ENCODE peak calls at places on chromosomes 6 and 20, in four cellular contexts. B is choroid plexus epithelial cell, G is cardiac fibroblast, Y is GM12865. O is an unnamed sample.

GRCh38 chr6:145704153-145704781 is 31.1 kb downstream of the EPM2A start:
- DNase-seq in B (peak; percentile 44), G (peak; percentile 44), Y (no peak), O (no peak)

GRCh38 chr20:10667077-10667401 is 6.8 kb downstream of the JAG1 start:
- DNase-seq in B (no peak), G (no peak), Y (no peak), O (no peak)

GRCh38 chr6:5259428-5259827 is 1.3 kb downstream of the LYRM4 start:
- DNase-seq in B (no peak), G (no peak), Y (no peak), O (no peak)

GRCh38 chr6:30749554-30750378 is 5.4 kb upstream of the IER3 start:
- DNase-seq in B (no peak), G (no peak), Y (no peak), O (no peak)

GRCh38 chr6:34059136-34059731 is 86.7 kb downstream of the GRM4 start:
- DNase-seq in B (no peak), G (peak; percentile 14), Y (no peak), O (no peak)

GRCh38 chr6:118871331-118871730 is 22.6 kb upstream of the ASF1A start:
- DNase-seq in B (no peak), G (no peak), Y (no peak), O (no peak)

GRCh38 chr6:47854996-47855395 is 73.2 kb downstream of the OPN5 start:
- DNase-seq in B (no peak), G (no peak), Y (no peak), O (no peak)

GRCh38 chr6:117908246-117909107 is 1.4 kb downstream of the SLC35F1 start:
- DNase-seq in B (no peak), G (no peak), Y (no peak), O (no peak)

GRCh38 chr6:112061605-112062004 is 7.7 kb downstream of the CCN6 start:
- DNase-seq in B (peak; percentile 66), G (no peak), Y (no peak), O (no peak)

GRCh38 chr6:167702241-167702827 is 124.4 kb upstream of the AFDN start:
- DNase-seq in B (no peak), G (no peak), Y (no peak), O (no peak)

GRCh38 chr20:31593221-31594001 is 11.7 kb upstream of the ID1 start:
- DNase-seq in B (peak; percentile 85), G (peak; percentile 80), Y (no peak), O (no peak)

GRCh38 chr6:44456070-44456965 is 68.8 kb downstream of the CDC5L start:
- DNase-seq in B (peak; percentile 75), G (peak; percentile 73), Y (peak; percentile 66), O (no peak)

GRCh38 chr6:15901141-15902115 is 227.5 kb upstream of the MYLIP start:
- DNase-seq in B (no peak), G (peak; percentile 37), Y (peak; percentile 97), O (no peak)

GRCh38 chr6:6193221-6193745 is 127.2 kb downstream of the F13A1 start:
- DNase-seq in B (no peak), G (no peak), Y (no peak), O (no peak)

GRCh38 chr20:59705651-59706101 is 101.3 kb downstream of the PHACTR3 start:
- DNase-seq in B (no peak), G (no peak), Y (no peak), O (no peak)

GRCh38 chr6:139376054-139376355 is 1.6 kb upstream of the CITED2 start:
- DNase-seq in B (no peak), G (peak; percentile 79), Y (no peak), O (no peak)

GRCh38 chr6:13671742-13672141 is 39.9 kb downstream of the RANBP9 start:
- DNase-seq in B (no peak), G (no peak), Y (no peak), O (no peak)

GRCh38 chr20:62829231-62830230 is 12.7 kb downstream of the COL9A3 start:
- DNase-seq in B (no peak), G (no peak), Y (no peak), O (no peak)

GRCh38 chr20:19992996-19993908 is 23.9 kb upstream of the NAA20 start:
- DNase-seq in B (peak; percentile 86), G (peak; percentile 88), Y (no peak), O (no peak)

GRCh38 chr20:61307686-61308085 is 55.6 kb downstream of the CDH4 start:
- DNase-seq in B (no peak), G (no peak), Y (no peak), O (no peak)

GRCh38 chr6:27502508-27503435 is 29.9 kb upstream of the ZNF184 start:
- DNase-seq in B (peak; percentile 75), G (peak; percentile 64), Y (peak; percentile 88), O (no peak)

GRCh38 chr20:57650266-57650665 is 30.0 kb upstream of the ZBP1 start:
- DNase-seq in B (no peak), G (no peak), Y (no peak), O (no peak)

GRCh38 chr6:36724514-36725385 is 27.1 kb downstream of the RAB44 start:
- DNase-seq in B (peak; percentile 78), G (peak; percentile 81), Y (peak; percentile 70), O (peak; percentile 54)
- TF ChIP-seq CTCF in B (peak; percentile 81), G (peak; percentile 64), Y (peak; percentile 45), O (peak; percentile 80)

DNA sequence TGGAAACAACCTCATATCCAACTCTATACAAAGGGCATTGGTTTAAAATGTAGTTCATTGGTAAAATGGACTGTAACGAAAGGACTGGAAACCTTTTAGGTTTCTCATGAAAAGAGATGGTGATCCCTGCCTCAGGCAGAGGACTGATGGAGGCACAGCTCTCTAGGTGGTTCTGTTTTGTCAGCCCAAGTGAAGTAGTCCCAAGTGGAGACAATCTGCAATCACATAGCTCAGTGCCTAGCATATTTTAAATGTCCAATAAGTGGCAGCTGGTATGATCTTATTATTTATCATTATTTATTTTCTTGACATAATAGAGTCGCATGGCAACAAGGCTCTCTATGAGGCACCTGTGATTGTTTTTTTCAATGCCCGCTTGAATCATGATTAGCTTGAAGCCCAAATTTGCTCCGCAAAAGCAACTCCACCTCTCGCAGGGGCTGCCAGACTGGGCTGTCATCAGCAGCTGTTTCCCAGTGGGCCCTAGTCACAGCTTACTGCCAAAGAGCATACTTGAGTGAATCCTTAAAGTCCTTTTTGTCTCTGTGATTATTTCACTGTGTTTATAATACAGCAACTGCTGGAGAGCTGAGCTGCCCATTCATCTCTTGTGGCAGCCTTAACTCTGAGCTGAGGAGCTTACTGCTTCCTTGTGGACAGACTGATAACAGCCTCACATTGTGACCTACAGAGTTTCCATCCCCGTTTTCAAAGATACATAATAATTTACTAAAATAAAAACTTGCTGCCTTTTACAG is 19.7 kb upstream of the ENPP1 start:
- DNase-seq in B (peak; percentile 51), G (no peak), Y (no peak), O (no peak)
- TF ChIP-seq CTCF in B (peak; percentile 52), G (peak; percentile 29), Y (no peak), O (peak; percentile 25)

GRCh38 chr6:64522859-64523258 is 887.3 kb downstream of the PHF3 start:
- DNase-seq in B (no peak), G (no peak), Y (no peak), O (no peak)
- TF ChIP-seq CTCF in B (no peak), G (no peak), Y (no peak), O (no peak)

GRCh38 chr20:38129893-38130609 is 35.0 kb downstream of the TGM2 start:
- DNase-seq in B (no peak), G (no peak), Y (no peak), O (peak; percentile 80)

GRCh38 chr20:38129248-38129865 is 35.7 kb downstream of the TGM2 start:
- DNase-seq in B (no peak), G (no peak), Y (no peak), O (peak; percentile 66)

GRCh38 chr20:38127011-38127621 is 38.0 kb downstream of the TGM2 start:
- DNase-seq in B (peak; percentile 78), G (peak; percentile 72), Y (no peak), O (peak; percentile 46)

GRCh38 chr20:38127920-38128528 is 37.0 kb downstream of the TGM2 start:
- DNase-seq in B (no peak), G (no peak), Y (no peak), O (peak; percentile 27)

DNA sequence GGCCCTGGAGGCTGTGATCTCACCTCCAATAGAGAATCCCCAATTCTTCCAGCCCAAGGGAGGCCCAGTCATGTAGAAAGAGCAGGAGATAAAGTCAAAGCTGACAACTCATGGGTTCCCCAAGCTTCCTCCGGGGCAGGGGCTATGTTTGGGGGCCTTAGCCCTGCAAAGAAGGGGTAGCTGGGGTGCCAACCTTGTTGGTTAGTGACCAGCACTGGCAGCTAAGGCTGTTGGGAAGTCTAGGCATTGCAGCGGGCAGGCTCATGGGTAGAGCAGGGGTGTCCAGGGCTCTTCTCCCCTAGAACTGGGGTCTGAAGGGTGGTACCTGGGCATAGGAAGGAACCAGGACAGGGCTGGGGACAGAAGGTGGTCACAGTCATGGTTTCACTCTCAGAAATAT is 36.4 kb downstream of the TGM2 start:
- DNase-seq in B (no peak), G (no peak), Y (no peak), O (peak; percentile 57)
- TF ChIP-seq CTCF in B (no peak), G (no peak), Y (no peak), O (no peak)

GRCh38 chr6:42396720-42397119 is 55.0 kb downstream of the TRERF1 start:
- DNase-seq in B (no peak), G (no peak), Y (no peak), O (no peak)
- TF ChIP-seq CTCF in B (peak; percentile 8), G (no peak), Y (no peak), O (no peak)

GRCh38 chr6:37059344-37060194 is 54.1 kb downstream of the FGD2 start:
- DNase-seq in B (peak; percentile 94), G (peak; percentile 95), Y (peak; percentile 19), O (peak; percentile 47)
- TF ChIP-seq CTCF in B (peak; percentile 83), G (peak; percentile 87), Y (no peak), O (peak; percentile 87)

DNA sequence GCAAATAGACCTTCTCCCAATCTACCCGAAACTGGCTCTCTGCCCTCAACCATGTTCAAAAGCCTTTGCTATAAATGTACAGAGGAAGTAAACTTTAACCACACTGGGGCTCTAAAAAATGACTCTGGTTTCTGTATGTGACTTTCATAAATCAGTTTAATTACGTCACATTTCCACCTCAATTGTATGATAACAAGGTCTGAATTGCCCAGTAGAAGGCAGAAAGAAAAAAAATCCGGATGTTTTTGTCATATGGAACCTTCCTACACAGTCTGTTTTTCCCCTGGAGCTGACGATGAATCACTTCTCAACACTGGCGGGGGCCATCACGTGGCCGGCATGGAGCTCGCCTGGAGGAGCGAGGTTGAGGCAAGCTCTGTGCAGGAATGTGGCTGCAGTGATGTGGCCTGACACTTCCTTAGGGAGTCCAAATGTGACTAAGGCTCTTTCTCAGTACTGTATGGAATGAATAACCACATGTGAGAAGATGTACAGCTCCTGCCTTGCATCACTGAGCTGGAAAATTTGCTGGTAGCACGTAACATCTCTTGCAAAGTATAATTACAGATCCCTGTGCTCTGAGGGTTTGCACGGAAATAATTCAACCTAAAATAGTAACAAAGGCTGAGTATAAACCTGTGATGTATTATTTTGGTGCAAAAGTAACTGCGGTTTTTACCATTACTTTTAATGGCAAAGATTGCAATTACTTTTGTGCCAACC is 58.5 kb upstream of the SNX9 start:
- DNase-seq in B (peak; percentile 100), G (peak; percentile 99), Y (peak; percentile 89), O (no peak)
- TF ChIP-seq CTCF in B (no peak), G (no peak), Y (no peak), O (peak; percentile 4)

DNA sequence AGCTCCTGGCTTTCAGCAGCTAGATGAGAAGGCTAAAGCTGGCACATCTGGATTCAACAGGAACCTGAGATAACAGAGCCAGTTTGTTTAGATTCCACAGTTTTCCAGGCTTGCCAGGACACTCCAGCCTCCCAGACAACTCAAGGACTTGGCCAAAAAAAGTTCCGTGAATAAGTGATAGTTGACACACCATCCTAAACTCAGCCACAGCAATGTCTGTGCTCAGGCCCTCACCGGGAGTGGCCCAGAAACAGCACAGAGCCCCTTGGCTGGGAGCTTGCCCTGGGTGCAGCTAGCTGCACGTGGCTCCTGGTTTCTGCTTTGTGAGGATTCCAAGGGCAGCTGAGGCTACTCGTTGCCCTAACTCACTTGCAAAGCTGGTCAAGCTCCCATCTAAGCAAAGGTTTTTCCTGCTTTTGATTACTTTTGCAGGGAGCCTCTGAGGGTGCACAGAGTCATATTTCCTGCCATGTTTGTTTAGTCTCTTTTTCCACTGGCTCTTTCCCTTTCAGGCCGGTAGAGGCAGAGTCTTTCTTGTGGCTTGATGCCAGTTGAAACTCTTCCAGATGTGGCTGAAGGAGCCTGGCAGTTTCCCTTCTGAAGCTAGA is 118.3 kb upstream of the ECI2 start:
- DNase-seq in B (peak; percentile 88), G (peak; percentile 87), Y (no peak), O (no peak)
- TF ChIP-seq CTCF in B (peak; percentile 84), G (peak; percentile 78), Y (no peak), O (peak; percentile 84)